ENCODE peak calls at places on chromosome 18, in eight cellular contexts. Z is astrocyte, D is heart right ventricle, T is HFFc6, E is spleen, J is Panc1, L is ovary, R is endothelial cell of umbilical vein. P is an unnamed sample.

GRCh38 chr18:54269924-54270844 is 867 bp downstream of the POLI start:
- DNase-seq in Z (peak; percentile 29), J (no peak), R (peak; percentile 59), T (peak; percentile 48), L (no peak), D (no peak), E (peak; percentile 89), P (no peak)

GRCh38 chr18:33751613-33752221 is 173.7 kb downstream of the ASXL3 start:
- DNase-seq in T (no peak), E (no peak), R (peak; percentile 11), L (no peak), Z (no peak), J (no peak), D (no peak), P (no peak)

GRCh38 chr18:69689081-69689759 is 258.5 kb downstream of the CD226 start:
- DNase-seq in T (no peak), R (no peak), E (no peak), Z (peak; percentile 9), D (no peak), J (no peak), L (no peak), P (no peak)

GRCh38 chr18:63708650-63709049 is 5.9 kb downstream of the SERPINB11 start:
- DNase-seq in E (no peak), L (no peak), T (peak; percentile 95), R (peak; percentile 8), J (no peak), D (no peak), Z (peak; percentile 85), P (no peak)

GRCh38 chr18:12520442-12520992 is 112.8 kb downstream of the PRELID3A start:
- DNase-seq in R (no peak), L (no peak), D (no peak), J (no peak), Z (peak; percentile 14), T (no peak), E (no peak), P (no peak)

GRCh38 chr18:37574113-37574512 is 8.5 kb upstream of the CELF4 start:
- DNase-seq in D (no peak), Z (no peak), T (no peak), L (no peak), J (no peak), R (no peak), E (no peak), P (no peak)

GRCh38 chr18:76410660-76411417 is 84.2 kb downstream of the ZNF516 start:
- DNase-seq in D (no peak), T (no peak), L (no peak), J (no peak), E (no peak), Z (no peak), R (no peak), P (no peak)

GRCh38 chr18:63476666-63477065 is at the start of gene SERPINB5:
- DNase-seq in E (no peak), T (no peak), Z (no peak), R (no peak), D (no peak), L (no peak), J (no peak), P (no peak)

GRCh38 chr18:27713727-27714080 is 463.2 kb downstream of the CDH2 start:
- DNase-seq in Z (peak; percentile 89), J (no peak), E (no peak), R (no peak), T (peak; percentile 66), L (no peak), D (no peak), P (no peak)

GRCh38 chr18:6482198-6482977 is 67.7 kb upstream of the L3MBTL4 start:
- DNase-seq in Z (peak; percentile 42), T (no peak), L (peak; percentile 82), D (peak; percentile 75), J (peak; percentile 12), E (peak; percentile 82), R (no peak), P (peak; percentile 18)

GRCh38 chr18:46035701-46036680 is 36.1 kb downstream of the PSTPIP2 start:
- DNase-seq in D (no peak), E (no peak), Z (peak; percentile 76), R (no peak), J (no peak), L (no peak), T (peak; percentile 54), P (no peak)

GRCh38 chr18:34866739-34867138 is 156.6 kb downstream of the DTNA start:
- DNase-seq in L (no peak), E (no peak), T (no peak), Z (no peak), D (no peak), R (peak; percentile 21), J (no peak), P (no peak)

GRCh38 chr18:58468191-58468590 is 160.7 kb downstream of the ALPK2 start:
- DNase-seq in T (no peak), L (no peak), Z (no peak), J (no peak), R (no peak), D (no peak), E (no peak), P (no peak)

GRCh38 chr18:54193786-54194185 is 30.7 kb downstream of the MBD2 start:
- DNase-seq in Z (no peak), D (no peak), L (no peak), E (no peak), T (no peak), R (no peak), J (no peak), P (no peak)

GRCh38 chr18:45106331-45106774 is 425.7 kb downstream of the SETBP1 start:
- DNase-seq in J (no peak), E (no peak), L (no peak), T (peak; percentile 41), D (no peak), Z (peak; percentile 76), R (no peak), P (peak; percentile 17)

GRCh38 chr18:22033085-22033484 is 136.3 kb upstream of the GATA6 start:
- DNase-seq in J (no peak), R (no peak), L (no peak), T (no peak), D (no peak), E (no peak), Z (no peak), P (no peak)
- TF ChIP-seq CTCF in J (no peak), R (no peak), L (no peak), T (no peak), D (no peak), E (no peak), Z (no peak), P (no peak)

GRCh38 chr18:36419188-36419912 is 121.8 kb downstream of the FHOD3 start:
- DNase-seq in J (no peak), Z (no peak), D (no peak), T (no peak), L (no peak), E (no peak), R (no peak), P (no peak)

GRCh38 chr18:36415606-36416005 is 118.1 kb downstream of the FHOD3 start:
- DNase-seq in J (no peak), L (no peak), T (no peak), Z (peak; percentile 76), D (no peak), R (no peak), E (no peak), P (no peak)

GRCh38 chr18:36424741-36425142 is 127.2 kb downstream of the FHOD3 start:
- DNase-seq in D (no peak), E (no peak), T (no peak), R (no peak), Z (no peak), L (no peak), J (no peak), P (no peak)

GRCh38 chr18:36420826-36421225 is 123.3 kb downstream of the FHOD3 start:
- DNase-seq in T (no peak), D (no peak), L (no peak), R (no peak), Z (peak; percentile 64), E (no peak), J (no peak), P (no peak)

DNA sequence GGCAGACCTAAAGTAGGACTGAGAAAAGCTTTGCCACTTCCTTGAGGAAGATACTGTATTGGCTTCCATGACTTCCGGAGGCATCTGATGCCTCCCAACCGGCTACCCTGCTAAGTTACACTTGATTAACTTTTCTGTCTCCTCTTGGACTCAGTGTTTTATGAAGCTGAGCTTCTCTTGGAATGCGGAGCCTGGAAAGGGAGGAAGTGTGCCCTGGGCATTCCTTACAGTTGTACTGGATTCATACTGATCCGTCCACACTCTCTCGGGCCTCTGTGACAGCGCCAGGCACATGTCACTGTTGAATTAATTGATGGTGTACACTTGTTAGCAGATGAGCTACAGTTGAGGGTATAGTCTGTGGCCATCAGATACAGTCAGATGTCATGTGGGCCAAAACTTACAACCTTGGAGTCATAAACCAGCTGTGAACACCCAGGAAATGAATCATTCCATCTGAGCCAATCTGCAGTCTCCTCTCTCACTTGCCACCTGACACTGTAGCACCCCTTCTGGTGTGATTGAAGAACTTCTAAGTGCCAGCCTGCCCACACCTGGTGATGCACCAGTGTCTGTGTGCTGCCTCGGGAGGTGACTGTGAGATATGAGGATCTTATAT is 122.5 kb downstream of the FHOD3 start:
- DNase-seq in R (no peak), Z (peak; percentile 43), J (peak; percentile 33), L (no peak), E (no peak), T (peak; percentile 42), D (no peak), P (no peak)
- TF ChIP-seq CTCF in R (no peak), Z (no peak), J (peak; percentile 7), L (no peak), E (no peak), T (peak; percentile 64), D (peak; percentile 28), P (no peak)

GRCh38 chr18:75003764-75004690 is 204.9 kb downstream of the PTGR3 start:
- DNase-seq in L (no peak), Z (no peak), T (no peak), R (no peak), D (no peak), E (no peak), J (no peak), P (no peak)

GRCh38 chr18:75008186-75008585 is 200.8 kb downstream of the PTGR3 start:
- DNase-seq in T (no peak), Z (no peak), E (no peak), D (no peak), J (no peak), L (no peak), R (no peak), P (no peak)

GRCh38 chr18:75005622-75006021 is 203.3 kb downstream of the PTGR3 start:
- DNase-seq in T (no peak), Z (peak; percentile 31), D (no peak), R (no peak), J (no peak), L (peak; percentile 30), E (no peak), P (no peak)

GRCh38 chr18:75003089-75003488 is 205.8 kb downstream of the PTGR3 start:
- DNase-seq in D (no peak), L (no peak), R (peak; percentile 30), E (no peak), Z (peak; percentile 35), T (no peak), J (no peak), P (no peak)
- TF ChIP-seq CTCF in D (no peak), L (no peak), R (no peak), E (no peak), Z (no peak), T (no peak), J (no peak), P (no peak)

DNA sequence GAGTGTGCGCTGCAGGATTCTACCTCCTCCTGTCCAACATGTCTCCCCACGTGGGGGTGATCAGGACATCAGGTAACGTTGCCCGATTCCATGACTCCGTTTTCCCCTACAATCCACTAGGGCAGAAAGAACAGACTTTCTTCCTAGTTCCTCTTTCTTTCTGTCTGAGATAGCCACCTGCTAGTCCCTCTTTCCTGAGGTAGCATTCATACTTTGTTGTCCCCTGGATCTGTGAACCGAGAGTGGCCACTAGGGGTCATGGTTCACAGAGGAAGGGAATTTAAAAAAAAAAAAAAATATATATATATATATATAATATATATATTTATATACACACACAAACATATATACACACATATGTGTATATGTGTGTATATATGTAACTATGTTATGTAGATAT is 210.0 kb upstream of the ZNF521 start:
- DNase-seq in T (peak; percentile 4), Z (peak; percentile 1), J (peak; percentile 2), D (no peak), E (no peak), L (no peak), R (peak; percentile 15), P (no peak)
- TF ChIP-seq CTCF in T (peak; percentile 81), Z (peak; percentile 15), J (peak; percentile 33), D (no peak), E (no peak), L (no peak), R (peak; percentile 15), P (no peak)

P was measured in activated B cell treated with CpG ODN at 0.5 μM for 24 hours.